ENCODE peak calls at places on chromosome 17, in six cellular contexts. One of them, this sample, is unnamed.

GRCh38 chr17:43662432-43663141 is 865 bp upstream of the MEOX1 start:
- DNase-seq in NCI-H2081: no peak
- DNase-seq in Caco-2: peak; percentile 62
- DNase-seq in cardiac muscle cell: no peak
- DNase-seq in head of caudate nucleus: no peak
- DNase-seq in stimulated activated CD8-positive, alpha-beta memory T cell treated with anti-CD3 and anti-CD28 coated beads, Interleukin-7, amount 100 ng/mL, for 48 hours: no peak
- DNase-seq in this sample: no peak

GRCh38 chr17:18626152-18626870 is 17.9 kb downstream of the TBC1D28 start:
- DNase-seq in NCI-H2081: no peak
- DNase-seq in Caco-2: no peak
- DNase-seq in cardiac muscle cell: no peak
- DNase-seq in head of caudate nucleus: no peak
- DNase-seq in stimulated activated CD8-positive, alpha-beta memory T cell treated with anti-CD3 and anti-CD28 coated beads, Interleukin-7, amount 100 ng/mL, for 48 hours: no peak
- DNase-seq in this sample: no peak

GRCh38 chr17:19756551-19756950 is 8.5 kb upstream of the ALDH3A1 start:
- DNase-seq in NCI-H2081: no peak
- DNase-seq in Caco-2: no peak
- DNase-seq in cardiac muscle cell: peak; percentile 27
- DNase-seq in head of caudate nucleus: no peak
- DNase-seq in stimulated activated CD8-positive, alpha-beta memory T cell treated with anti-CD3 and anti-CD28 coated beads, Interleukin-7, amount 100 ng/mL, for 48 hours: no peak
- DNase-seq in this sample: no peak

GRCh38 chr17:27620721-27621120 is 10.3 kb upstream of the LGALS9 start:
- DNase-seq in NCI-H2081: no peak
- DNase-seq in Caco-2: no peak
- DNase-seq in cardiac muscle cell: no peak
- DNase-seq in head of caudate nucleus: no peak
- DNase-seq in stimulated activated CD8-positive, alpha-beta memory T cell treated with anti-CD3 and anti-CD28 coated beads, Interleukin-7, amount 100 ng/mL, for 48 hours: no peak
- DNase-seq in this sample: no peak

GRCh38 chr17:77884967-77885641 is 73.4 kb upstream of the TNRC6C start:
- DNase-seq in NCI-H2081: no peak
- DNase-seq in Caco-2: no peak
- DNase-seq in cardiac muscle cell: no peak
- DNase-seq in head of caudate nucleus: no peak
- DNase-seq in stimulated activated CD8-positive, alpha-beta memory T cell treated with anti-CD3 and anti-CD28 coated beads, Interleukin-7, amount 100 ng/mL, for 48 hours: no peak
- DNase-seq in this sample: no peak

GRCh38 chr17:39979021-39979660 is 1.5 kb upstream of the PSMD3 start:
- DNase-seq in NCI-H2081: no peak
- DNase-seq in Caco-2: no peak
- DNase-seq in cardiac muscle cell: no peak
- DNase-seq in head of caudate nucleus: no peak
- DNase-seq in stimulated activated CD8-positive, alpha-beta memory T cell treated with anti-CD3 and anti-CD28 coated beads, Interleukin-7, amount 100 ng/mL, for 48 hours: no peak
- DNase-seq in this sample: no peak

GRCh38 chr17:72338304-72338703 is 217.5 kb downstream of the SOX9 start:
- DNase-seq in NCI-H2081: no peak
- DNase-seq in Caco-2: no peak
- DNase-seq in cardiac muscle cell: no peak
- DNase-seq in head of caudate nucleus: no peak
- DNase-seq in stimulated activated CD8-positive, alpha-beta memory T cell treated with anti-CD3 and anti-CD28 coated beads, Interleukin-7, amount 100 ng/mL, for 48 hours: no peak
- DNase-seq in this sample: no peak

GRCh38 chr17:39675390-39676082 is 7.3 kb downstream of the PNMT start:
- DNase-seq in NCI-H2081: no peak
- DNase-seq in Caco-2: no peak
- DNase-seq in cardiac muscle cell: no peak
- DNase-seq in head of caudate nucleus: no peak
- DNase-seq in stimulated activated CD8-positive, alpha-beta memory T cell treated with anti-CD3 and anti-CD28 coated beads, Interleukin-7, amount 100 ng/mL, for 48 hours: no peak
- DNase-seq in this sample: no peak

GRCh38 chr17:47204722-47205418 is 4.3 kb upstream of the MYL4 start:
- DNase-seq in NCI-H2081: no peak
- DNase-seq in Caco-2: no peak
- DNase-seq in cardiac muscle cell: no peak
- DNase-seq in head of caudate nucleus: no peak
- DNase-seq in stimulated activated CD8-positive, alpha-beta memory T cell treated with anti-CD3 and anti-CD28 coated beads, Interleukin-7, amount 100 ng/mL, for 48 hours: no peak
- DNase-seq in this sample: no peak

GRCh38 chr17:49572806-49573420 is 2.8 kb upstream of the NXPH3 start:
- DNase-seq in NCI-H2081: no peak
- DNase-seq in Caco-2: peak; percentile 38
- DNase-seq in cardiac muscle cell: no peak
- DNase-seq in head of caudate nucleus: no peak
- DNase-seq in stimulated activated CD8-positive, alpha-beta memory T cell treated with anti-CD3 and anti-CD28 coated beads, Interleukin-7, amount 100 ng/mL, for 48 hours: no peak
- DNase-seq in this sample: no peak

GRCh38 chr17:78314683-78315354 is 45.1 kb downstream of the SOCS3 start:
- DNase-seq in NCI-H2081: no peak
- DNase-seq in Caco-2: no peak
- DNase-seq in cardiac muscle cell: no peak
- DNase-seq in head of caudate nucleus: no peak
- DNase-seq in stimulated activated CD8-positive, alpha-beta memory T cell treated with anti-CD3 and anti-CD28 coated beads, Interleukin-7, amount 100 ng/mL, for 48 hours: no peak
- DNase-seq in this sample: no peak

GRCh38 chr17:30344283-30345088 is 10.6 kb upstream of the TMIGD1 start:
- DNase-seq in NCI-H2081: peak; percentile 21
- DNase-seq in Caco-2: peak; percentile 95
- DNase-seq in cardiac muscle cell: peak; percentile 70
- DNase-seq in head of caudate nucleus: peak; percentile 53
- DNase-seq in stimulated activated CD8-positive, alpha-beta memory T cell treated with anti-CD3 and anti-CD28 coated beads, Interleukin-7, amount 100 ng/mL, for 48 hours: no peak
- DNase-seq in this sample: no peak

GRCh38 chr17:42843358-42843934 is 934 bp upstream of the AOC2 start:
- DNase-seq in NCI-H2081: peak; percentile 65
- DNase-seq in Caco-2: no peak
- DNase-seq in cardiac muscle cell: peak; percentile 63
- DNase-seq in head of caudate nucleus: no peak
- DNase-seq in stimulated activated CD8-positive, alpha-beta memory T cell treated with anti-CD3 and anti-CD28 coated beads, Interleukin-7, amount 100 ng/mL, for 48 hours: no peak
- DNase-seq in this sample: no peak

GRCh38 chr17:47713980-47714689 is 18.9 kb upstream of the TBX21 start:
- DNase-seq in NCI-H2081: no peak
- DNase-seq in Caco-2: no peak
- DNase-seq in cardiac muscle cell: no peak
- DNase-seq in head of caudate nucleus: no peak
- DNase-seq in stimulated activated CD8-positive, alpha-beta memory T cell treated with anti-CD3 and anti-CD28 coated beads, Interleukin-7, amount 100 ng/mL, for 48 hours: no peak
- DNase-seq in this sample: no peak